ENCODE peak calls at places on chromosomes 3 and 15, in ten cellular contexts. One of them, this sample, is unnamed. For H3K9me3 and H3K36me3, the result is how much of the 10 kb centered on the place peaks cover.

GRCh38 chr3:33437556-33438283 is 2.5 kb downstream of the UBP1 start:
- DNase-seq in tibial nerve: no peak
- DNase-seq in stomach: no peak
- DNase-seq in upper lobe of left lung: peak
- DNase-seq in SK-N-SH: no peak
- DNase-seq in transverse colon: peak
- DNase-seq in sigmoid colon: no peak
- DNase-seq in HepG2: peak
- DNase-seq in K562: no peak
- DNase-seq in esophagus muscularis mucosa: no peak
- DNase-seq in this sample: no peak

GRCh38 chr15:37076543-37076942 is 23.8 kb downstream of the MEIS2 start:
- DNase-seq in tibial nerve: no peak
- DNase-seq in stomach: no peak
- DNase-seq in upper lobe of left lung: no peak
- DNase-seq in SK-N-SH: no peak
- DNase-seq in transverse colon: no peak
- DNase-seq in sigmoid colon: no peak
- DNase-seq in HepG2: no peak
- DNase-seq in K562: no peak
- DNase-seq in esophagus muscularis mucosa: no peak
- DNase-seq in this sample: no peak

GRCh38 chr3:112582242-112582874 is 20.5 kb downstream of the SLC35A5 start:
- DNase-seq in tibial nerve: no peak
- DNase-seq in stomach: no peak
- DNase-seq in upper lobe of left lung: no peak
- DNase-seq in SK-N-SH: peak
- DNase-seq in transverse colon: no peak
- DNase-seq in sigmoid colon: no peak
- DNase-seq in HepG2: peak
- DNase-seq in K562: peak
- DNase-seq in esophagus muscularis mucosa: no peak
- DNase-seq in this sample: no peak

GRCh38 chr15:89628301-89628700 is 27.0 kb downstream of the KIF7 start:
- DNase-seq in tibial nerve: no peak
- DNase-seq in stomach: no peak
- DNase-seq in upper lobe of left lung: no peak
- DNase-seq in SK-N-SH: peak
- DNase-seq in transverse colon: no peak
- DNase-seq in sigmoid colon: no peak
- DNase-seq in HepG2: no peak
- DNase-seq in K562: no peak
- DNase-seq in esophagus muscularis mucosa: peak
- DNase-seq in this sample: no peak

GRCh38 chr3:177618873-177619771 is 421.8 kb upstream of the TBL1XR1 start:
- DNase-seq in tibial nerve: no peak
- DNase-seq in stomach: no peak
- DNase-seq in upper lobe of left lung: no peak
- DNase-seq in SK-N-SH: no peak
- DNase-seq in transverse colon: no peak
- DNase-seq in sigmoid colon: no peak
- DNase-seq in HepG2: no peak
- DNase-seq in K562: no peak
- DNase-seq in esophagus muscularis mucosa: no peak
- DNase-seq in this sample: no peak

GRCh38 chr15:60844431-60845174 is 365.7 kb upstream of the ICE2 start:
- DNase-seq in tibial nerve: no peak
- DNase-seq in stomach: no peak
- DNase-seq in upper lobe of left lung: no peak
- DNase-seq in SK-N-SH: no peak
- DNase-seq in transverse colon: peak
- DNase-seq in sigmoid colon: no peak
- DNase-seq in HepG2: no peak
- DNase-seq in K562: no peak
- DNase-seq in esophagus muscularis mucosa: no peak
- DNase-seq in this sample: no peak

GRCh38 chr3:142595581-142595950 is 627 bp upstream of the PLS1 start:
- DNase-seq in tibial nerve: no peak
- DNase-seq in stomach: no peak
- DNase-seq in upper lobe of left lung: peak
- DNase-seq in SK-N-SH: no peak
- DNase-seq in transverse colon: no peak
- DNase-seq in sigmoid colon: no peak
- DNase-seq in HepG2: peak
- DNase-seq in K562: no peak
- DNase-seq in esophagus muscularis mucosa: peak
- DNase-seq in this sample: no peak

GRCh38 chr15:68471552-68471951 is 39.6 kb upstream of the ITGA11 start:
- DNase-seq in tibial nerve: no peak
- DNase-seq in stomach: no peak
- DNase-seq in upper lobe of left lung: no peak
- DNase-seq in SK-N-SH: no peak
- DNase-seq in transverse colon: no peak
- DNase-seq in sigmoid colon: no peak
- DNase-seq in HepG2: no peak
- DNase-seq in K562: no peak
- DNase-seq in esophagus muscularis mucosa: peak
- DNase-seq in this sample: no peak

GRCh38 chr3:139577899-139578298 is 38.4 kb upstream of the RBP1 start:
- DNase-seq in tibial nerve: no peak
- DNase-seq in stomach: no peak
- DNase-seq in upper lobe of left lung: no peak
- DNase-seq in SK-N-SH: peak
- DNase-seq in transverse colon: no peak
- DNase-seq in sigmoid colon: no peak
- DNase-seq in HepG2: no peak
- DNase-seq in K562: no peak
- DNase-seq in esophagus muscularis mucosa: peak
- DNase-seq in this sample: no peak

GRCh38 chr3:184448321-184449160 is 68.7 kb downstream of the CHRD start:
- DNase-seq in tibial nerve: no peak
- DNase-seq in stomach: peak
- DNase-seq in upper lobe of left lung: peak
- DNase-seq in SK-N-SH: no peak
- DNase-seq in transverse colon: no peak
- DNase-seq in sigmoid colon: peak
- DNase-seq in HepG2: no peak
- DNase-seq in K562: no peak
- DNase-seq in esophagus muscularis mucosa: peak
- DNase-seq in this sample: no peak

GRCh38 chr3:105066106-105066839 is 300.4 kb upstream of the ALCAM start:
- DNase-seq in tibial nerve: no peak
- DNase-seq in stomach: no peak
- DNase-seq in upper lobe of left lung: no peak
- DNase-seq in SK-N-SH: no peak
- DNase-seq in transverse colon: no peak
- DNase-seq in sigmoid colon: no peak
- DNase-seq in HepG2: no peak
- DNase-seq in K562: no peak
- DNase-seq in esophagus muscularis mucosa: no peak
- DNase-seq in this sample: no peak

GRCh38 chr3:170387952-170388351 is 30.4 kb downstream of the SKIL start:
- DNase-seq in tibial nerve: no peak
- DNase-seq in stomach: no peak
- DNase-seq in upper lobe of left lung: no peak
- DNase-seq in SK-N-SH: no peak
- DNase-seq in transverse colon: no peak
- DNase-seq in sigmoid colon: no peak
- DNase-seq in HepG2: no peak
- DNase-seq in K562: no peak
- DNase-seq in esophagus muscularis mucosa: no peak
- DNase-seq in this sample: no peak

DNA sequence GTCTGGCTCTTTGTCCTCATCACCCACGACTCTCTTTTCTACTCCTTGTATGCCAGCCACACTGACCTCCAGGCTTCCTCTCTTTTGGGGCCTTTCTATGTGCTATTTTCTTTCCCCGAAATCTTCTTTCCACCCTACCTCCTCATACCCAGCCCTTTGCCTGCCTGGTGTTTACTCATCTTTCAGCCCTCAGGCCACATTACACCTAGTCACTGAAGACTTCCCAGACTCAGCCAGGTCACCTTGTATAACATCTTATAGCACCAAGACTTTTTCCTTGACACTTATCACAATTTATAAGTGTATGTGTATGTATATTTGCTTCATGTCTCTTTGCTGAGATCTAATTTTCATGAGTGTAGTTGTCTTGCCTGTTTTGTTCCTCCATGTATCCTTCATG is 396.4 kb downstream of the NLGN1 start:
- DNase-seq in tibial nerve: no peak
- DNase-seq in stomach: no peak
- DNase-seq in upper lobe of left lung: no peak
- DNase-seq in SK-N-SH: no peak
- DNase-seq in transverse colon: no peak
- DNase-seq in sigmoid colon: no peak
- DNase-seq in HepG2: no peak
- DNase-seq in K562: no peak
- DNase-seq in esophagus muscularis mucosa: no peak
- DNase-seq in this sample: no peak
- TF ChIP-seq EP300 in tibial nerve: no peak
- TF ChIP-seq EP300 in stomach: no peak
- TF ChIP-seq EP300 in upper lobe of left lung: no peak
- TF ChIP-seq EP300 in SK-N-SH: no peak
- TF ChIP-seq EP300 in transverse colon: no peak
- TF ChIP-seq EP300 in sigmoid colon: no peak
- TF ChIP-seq EP300 in HepG2: no peak
- TF ChIP-seq EP300 in K562: no peak
- TF ChIP-seq EP300 in esophagus muscularis mucosa: no peak
- TF ChIP-seq EP300 in this sample: no peak

GRCh38 chr15:25587616-25588340 is 149.0 kb upstream of the UBE3A start:
- DNase-seq in tibial nerve: no peak
- DNase-seq in stomach: no peak
- DNase-seq in upper lobe of left lung: no peak
- DNase-seq in SK-N-SH: no peak
- DNase-seq in transverse colon: no peak
- DNase-seq in sigmoid colon: no peak
- DNase-seq in HepG2: no peak
- DNase-seq in K562: no peak
- DNase-seq in esophagus muscularis mucosa: no peak
- DNase-seq in this sample: no peak
- H3K9me3 ChIP-seq in tibial nerve: half or more
- H3K9me3 ChIP-seq in stomach: under half
- H3K9me3 ChIP-seq in upper lobe of left lung: under half
- H3K9me3 ChIP-seq in SK-N-SH: under half
- H3K9me3 ChIP-seq in transverse colon: under half
- H3K9me3 ChIP-seq in sigmoid colon: under half
- H3K9me3 ChIP-seq in HepG2: under half
- H3K9me3 ChIP-seq in K562: under half
- H3K9me3 ChIP-seq in esophagus muscularis mucosa: under half
- H3K9me3 ChIP-seq in this sample: under half

DNA sequence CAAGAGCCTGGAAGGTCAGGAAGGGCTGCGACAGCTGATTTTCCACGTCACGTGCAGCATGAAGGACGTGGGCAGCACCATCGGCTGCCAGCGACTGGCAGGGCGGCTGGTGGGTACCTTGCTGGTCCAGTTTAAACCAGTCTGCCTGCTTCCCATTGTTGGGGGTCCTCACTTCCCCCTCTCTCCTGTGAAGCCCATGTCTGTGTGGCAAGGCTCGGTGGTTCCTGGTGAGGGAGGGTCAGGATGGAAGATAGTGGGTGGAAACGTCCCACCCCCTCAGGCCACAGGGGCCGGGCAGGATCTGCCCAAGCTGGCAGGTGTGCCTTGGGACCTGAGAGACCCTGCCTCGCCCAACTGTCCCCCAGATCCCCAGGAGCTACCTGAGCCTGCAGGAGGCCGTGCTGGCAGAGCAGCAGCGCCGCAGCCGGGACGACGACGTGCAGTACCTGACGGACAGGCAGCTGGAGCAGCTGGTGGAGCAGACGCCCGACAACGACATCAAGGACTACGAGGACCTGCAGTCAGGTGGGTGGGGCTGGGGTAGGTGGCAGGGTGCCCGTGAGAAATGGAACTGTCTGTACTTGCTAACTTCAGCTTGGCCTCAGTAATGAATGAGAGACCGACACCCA is 108.2 kb downstream of the LRRK1 start:
- DNase-seq in tibial nerve: no peak
- DNase-seq in stomach: peak
- DNase-seq in upper lobe of left lung: no peak
- DNase-seq in SK-N-SH: no peak
- DNase-seq in transverse colon: peak
- DNase-seq in sigmoid colon: peak
- DNase-seq in HepG2: no peak
- DNase-seq in K562: no peak
- DNase-seq in esophagus muscularis mucosa: peak
- DNase-seq in this sample: peak
- H3K36me3 ChIP-seq in tibial nerve: under half
- H3K36me3 ChIP-seq in stomach: half or more
- H3K36me3 ChIP-seq in upper lobe of left lung: under half
- H3K36me3 ChIP-seq in SK-N-SH: under half
- H3K36me3 ChIP-seq in transverse colon: under half
- H3K36me3 ChIP-seq in sigmoid colon: under half
- H3K36me3 ChIP-seq in HepG2: under half
- H3K36me3 ChIP-seq in K562: under half
- H3K36me3 ChIP-seq in esophagus muscularis mucosa: under half
- H3K36me3 ChIP-seq in this sample: under half

GRCh38 chr3:16768956-16769355 is 115.8 kb upstream of the PLCL2 start:
- DNase-seq in tibial nerve: no peak
- DNase-seq in stomach: no peak
- DNase-seq in upper lobe of left lung: no peak
- DNase-seq in SK-N-SH: no peak
- DNase-seq in transverse colon: no peak
- DNase-seq in sigmoid colon: no peak
- DNase-seq in HepG2: no peak
- DNase-seq in K562: no peak
- DNase-seq in esophagus muscularis mucosa: no peak
- DNase-seq in this sample: no peak
- TF ChIP-seq EP300 in tibial nerve: no peak
- TF ChIP-seq EP300 in stomach: no peak
- TF ChIP-seq EP300 in upper lobe of left lung: no peak
- TF ChIP-seq EP300 in SK-N-SH: no peak
- TF ChIP-seq EP300 in transverse colon: no peak
- TF ChIP-seq EP300 in sigmoid colon: no peak
- TF ChIP-seq EP300 in HepG2: no peak
- TF ChIP-seq EP300 in K562: no peak
- TF ChIP-seq EP300 in esophagus muscularis mucosa: no peak
- TF ChIP-seq EP300 in this sample: no peak

GRCh38 chr15:20353966-20354883 is 187.4 kb downstream of the GOLGA6L6 start:
- DNase-seq in tibial nerve: no peak
- DNase-seq in stomach: peak
- DNase-seq in upper lobe of left lung: no peak
- DNase-seq in SK-N-SH: no peak
- DNase-seq in transverse colon: no peak
- DNase-seq in sigmoid colon: peak
- DNase-seq in HepG2: no peak
- DNase-seq in K562: no peak
- DNase-seq in esophagus muscularis mucosa: peak
- DNase-seq in this sample: no peak
- H3K9me3 ChIP-seq in tibial nerve: under half
- H3K9me3 ChIP-seq in stomach: under half
- H3K9me3 ChIP-seq in upper lobe of left lung: under half
- H3K9me3 ChIP-seq in SK-N-SH: under half
- H3K9me3 ChIP-seq in transverse colon: under half
- H3K9me3 ChIP-seq in sigmoid colon: under half
- H3K9me3 ChIP-seq in HepG2: under half
- H3K9me3 ChIP-seq in K562: under half
- H3K9me3 ChIP-seq in esophagus muscularis mucosa: under half
- H3K9me3 ChIP-seq in this sample: under half

DNA sequence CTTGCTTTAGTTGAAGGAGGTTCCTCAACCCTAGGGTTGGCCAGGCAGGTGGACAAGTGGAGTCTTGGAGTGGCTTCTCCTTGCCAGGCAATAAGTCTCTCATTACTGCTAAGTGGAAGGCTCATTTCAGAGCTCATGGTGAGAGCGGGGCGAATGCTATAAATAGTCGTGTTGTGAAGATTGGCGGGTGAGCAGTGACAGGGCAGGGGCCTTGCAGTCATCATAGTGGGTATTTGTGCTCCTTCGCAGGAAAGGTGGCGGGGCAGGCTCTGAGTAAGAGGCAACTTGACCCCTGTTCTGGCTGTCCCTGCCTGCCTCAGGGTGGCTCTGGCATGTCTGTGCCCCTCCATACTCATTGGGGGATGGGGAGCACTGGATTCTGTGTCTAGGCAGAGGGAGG is 8.7 kb upstream of the GRM2 start:
- DNase-seq in tibial nerve: no peak
- DNase-seq in stomach: no peak
- DNase-seq in upper lobe of left lung: no peak
- DNase-seq in SK-N-SH: no peak
- DNase-seq in transverse colon: no peak
- DNase-seq in sigmoid colon: no peak
- DNase-seq in HepG2: no peak
- DNase-seq in K562: no peak
- DNase-seq in esophagus muscularis mucosa: no peak
- DNase-seq in this sample: no peak
- H3K36me3 ChIP-seq in tibial nerve: under half
- H3K36me3 ChIP-seq in stomach: half or more
- H3K36me3 ChIP-seq in upper lobe of left lung: under half
- H3K36me3 ChIP-seq in SK-N-SH: under half
- H3K36me3 ChIP-seq in transverse colon: under half
- H3K36me3 ChIP-seq in sigmoid colon: under half
- H3K36me3 ChIP-seq in HepG2: under half
- H3K36me3 ChIP-seq in K562: under half
- H3K36me3 ChIP-seq in esophagus muscularis mucosa: half or more
- H3K36me3 ChIP-seq in this sample: under half

This sample was measured in ovary.